ENCODE peak calls at places on chromosome 13, in four cellular contexts. One of them, this sample, is unnamed.

GRCh38 chr13:66778461-66778860 is 451.7 kb downstream of the PCDH9 start:
- DNase-seq in Calu3: no peak
- DNase-seq in left ventricle myocardium inferior: no peak
- DNase-seq in fibroblast of lung: peak
- DNase-seq in this sample: no peak

GRCh38 chr13:97212540-97213146 is 9.5 kb upstream of the MBNL2 start:
- DNase-seq in Calu3: no peak
- DNase-seq in left ventricle myocardium inferior: no peak
- DNase-seq in fibroblast of lung: peak
- DNase-seq in this sample: no peak

GRCh38 chr13:20401958-20402856 is 123.5 kb downstream of the CRYL1 start:
- DNase-seq in Calu3: no peak
- DNase-seq in left ventricle myocardium inferior: no peak
- DNase-seq in fibroblast of lung: peak
- DNase-seq in this sample: no peak

GRCh38 chr13:40662866-40663265 is 3.6 kb downstream of the FOXO1 start:
- DNase-seq in Calu3: no peak
- DNase-seq in left ventricle myocardium inferior: no peak
- DNase-seq in fibroblast of lung: no peak
- DNase-seq in this sample: peak

GRCh38 chr13:21326155-21327030 is 132.7 kb downstream of the ZDHHC20 start:
- DNase-seq in Calu3: peak
- DNase-seq in left ventricle myocardium inferior: no peak
- DNase-seq in fibroblast of lung: peak
- DNase-seq in this sample: no peak

GRCh38 chr13:50125306-50125555 is 110.0 kb downstream of the KCNRG start:
- DNase-seq in Calu3: no peak
- DNase-seq in left ventricle myocardium inferior: no peak
- DNase-seq in fibroblast of lung: no peak
- DNase-seq in this sample: no peak

GRCh38 chr13:44280461-44280860 is 93.2 kb upstream of the SERP2 start:
- DNase-seq in Calu3: no peak
- DNase-seq in left ventricle myocardium inferior: no peak
- DNase-seq in fibroblast of lung: peak
- DNase-seq in this sample: no peak

GRCh38 chr13:106034201-106034600 is 501.3 kb downstream of the EFNB2 start:
- DNase-seq in Calu3: no peak
- DNase-seq in left ventricle myocardium inferior: no peak
- DNase-seq in fibroblast of lung: no peak
- DNase-seq in this sample: no peak

GRCh38 chr13:25966086-25966485 is 85.7 kb downstream of the SHISA2 start:
- DNase-seq in Calu3: peak
- DNase-seq in left ventricle myocardium inferior: no peak
- DNase-seq in fibroblast of lung: no peak
- DNase-seq in this sample: no peak

GRCh38 chr13:43273362-43273761 is 250.0 kb downstream of the DNAJC15 start:
- DNase-seq in Calu3: no peak
- DNase-seq in left ventricle myocardium inferior: no peak
- DNase-seq in fibroblast of lung: no peak
- DNase-seq in this sample: no peak

GRCh38 chr13:85806553-85807175 is 7.4 kb upstream of the SLITRK6 start:
- DNase-seq in Calu3: no peak
- DNase-seq in left ventricle myocardium inferior: no peak
- DNase-seq in fibroblast of lung: peak
- DNase-seq in this sample: no peak

GRCh38 chr13:78977311-78977710 is 318.4 kb upstream of the OBI1 start:
- DNase-seq in Calu3: no peak
- DNase-seq in left ventricle myocardium inferior: no peak
- DNase-seq in fibroblast of lung: no peak
- DNase-seq in this sample: no peak

GRCh38 chr13:38602261-38602660 is 84.6 kb upstream of the FREM2 start:
- DNase-seq in Calu3: peak
- DNase-seq in left ventricle myocardium inferior: no peak
- DNase-seq in fibroblast of lung: no peak
- DNase-seq in this sample: no peak

GRCh38 chr13:66657165-66657895 is 572.8 kb downstream of the PCDH9 start:
- DNase-seq in Calu3: peak
- DNase-seq in left ventricle myocardium inferior: peak
- DNase-seq in fibroblast of lung: peak
- DNase-seq in this sample: no peak

GRCh38 chr13:100773923-100774641 is 99.5 kb upstream of the TMTC4 start:
- DNase-seq in Calu3: no peak
- DNase-seq in left ventricle myocardium inferior: no peak
- DNase-seq in fibroblast of lung: no peak
- DNase-seq in this sample: no peak

GRCh38 chr13:85412448-85412847 is 386.8 kb downstream of the SLITRK6 start:
- DNase-seq in Calu3: no peak
- DNase-seq in left ventricle myocardium inferior: no peak
- DNase-seq in fibroblast of lung: no peak
- DNase-seq in this sample: no peak

GRCh38 chr13:41284512-41285288 is 21.3 kb upstream of the MTRF1 start:
- DNase-seq in Calu3: peak
- DNase-seq in left ventricle myocardium inferior: no peak
- DNase-seq in fibroblast of lung: peak
- DNase-seq in this sample: no peak

GRCh38 chr13:67466569-67466968 is 236.4 kb upstream of the PCDH9 start:
- DNase-seq in Calu3: no peak
- DNase-seq in left ventricle myocardium inferior: no peak
- DNase-seq in fibroblast of lung: no peak
- DNase-seq in this sample: no peak

GRCh38 chr13:100514788-100515409 is 73.7 kb downstream of the GGACT start:
- DNase-seq in Calu3: peak
- DNase-seq in left ventricle myocardium inferior: peak
- DNase-seq in fibroblast of lung: peak
- DNase-seq in this sample: peak

GRCh38 chr13:46170687-46171086 is 11.3 kb downstream of the LCP1 start:
- DNase-seq in Calu3: no peak
- DNase-seq in left ventricle myocardium inferior: no peak
- DNase-seq in fibroblast of lung: peak
- DNase-seq in this sample: no peak

GRCh38 chr13:23986619-23987018 is 89.3 kb upstream of the C1QTNF9B start:
- DNase-seq in Calu3: no peak
- DNase-seq in left ventricle myocardium inferior: no peak
- DNase-seq in fibroblast of lung: peak
- DNase-seq in this sample: no peak

GRCh38 chr13:48708764-48709163 is 55.0 kb downstream of the CYSLTR2 start:
- DNase-seq in Calu3: no peak
- DNase-seq in left ventricle myocardium inferior: no peak
- DNase-seq in fibroblast of lung: no peak
- DNase-seq in this sample: no peak

GRCh38 chr13:76799696-76800095 is 86.5 kb downstream of the KCTD12 start:
- DNase-seq in Calu3: no peak
- DNase-seq in left ventricle myocardium inferior: no peak
- DNase-seq in fibroblast of lung: no peak
- DNase-seq in this sample: peak

GRCh38 chr13:65074248-65074647 is 2155.9 kb downstream of the PCDH9 start:
- DNase-seq in Calu3: no peak
- DNase-seq in left ventricle myocardium inferior: no peak
- DNase-seq in fibroblast of lung: no peak
- DNase-seq in this sample: no peak

GRCh38 chr13:59178344-59178743 is 985.4 kb downstream of the DIAPH3 start:
- DNase-seq in Calu3: no peak
- DNase-seq in left ventricle myocardium inferior: no peak
- DNase-seq in fibroblast of lung: peak
- DNase-seq in this sample: no peak

GRCh38 chr13:23889598-23890224 is 511 bp upstream of the MIPEP start:
- DNase-seq in Calu3: no peak
- DNase-seq in left ventricle myocardium inferior: no peak
- DNase-seq in fibroblast of lung: no peak
- DNase-seq in this sample: peak

DNA sequence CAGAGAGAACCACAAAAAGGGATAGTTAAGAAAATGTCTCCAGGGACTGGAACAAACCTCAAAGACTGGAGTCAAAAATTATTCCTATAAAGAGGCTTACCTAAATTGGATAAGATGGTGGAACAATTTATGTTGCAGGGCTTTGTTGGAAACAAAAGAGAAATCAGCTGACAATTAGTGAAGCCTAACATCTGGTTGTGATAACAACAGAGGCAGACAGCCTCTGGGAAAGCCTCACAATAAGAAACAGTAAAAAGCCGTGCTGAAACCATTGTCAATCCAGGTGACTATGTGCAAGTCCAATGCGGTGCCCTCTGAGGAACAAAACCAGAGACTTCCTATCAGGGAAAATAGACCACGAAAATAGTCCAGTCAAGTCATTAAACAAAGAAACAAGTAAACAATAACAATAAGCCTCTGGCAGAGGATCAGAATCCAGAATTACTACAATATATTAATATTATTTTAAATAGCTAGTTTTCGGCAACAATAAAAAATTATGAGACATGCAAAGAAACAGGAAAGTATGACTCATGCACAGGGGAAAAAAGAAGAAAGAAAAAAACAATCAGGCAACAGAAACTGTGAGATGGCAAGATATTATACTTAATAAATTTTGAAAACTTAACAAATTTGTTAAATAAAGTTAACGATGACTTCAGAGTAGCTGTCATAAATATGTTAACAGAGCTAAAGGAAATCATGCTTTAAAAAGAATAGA is 99.7 kb upstream of the RXFP2 start:
- DNase-seq in Calu3: no peak
- DNase-seq in left ventricle myocardium inferior: no peak
- DNase-seq in fibroblast of lung: peak
- DNase-seq in this sample: no peak
- TF ChIP-seq CTCF in Calu3: no peak
- TF ChIP-seq CTCF in left ventricle myocardium inferior: no peak
- TF ChIP-seq CTCF in fibroblast of lung: no peak
- TF ChIP-seq CTCF in this sample: no peak

DNA sequence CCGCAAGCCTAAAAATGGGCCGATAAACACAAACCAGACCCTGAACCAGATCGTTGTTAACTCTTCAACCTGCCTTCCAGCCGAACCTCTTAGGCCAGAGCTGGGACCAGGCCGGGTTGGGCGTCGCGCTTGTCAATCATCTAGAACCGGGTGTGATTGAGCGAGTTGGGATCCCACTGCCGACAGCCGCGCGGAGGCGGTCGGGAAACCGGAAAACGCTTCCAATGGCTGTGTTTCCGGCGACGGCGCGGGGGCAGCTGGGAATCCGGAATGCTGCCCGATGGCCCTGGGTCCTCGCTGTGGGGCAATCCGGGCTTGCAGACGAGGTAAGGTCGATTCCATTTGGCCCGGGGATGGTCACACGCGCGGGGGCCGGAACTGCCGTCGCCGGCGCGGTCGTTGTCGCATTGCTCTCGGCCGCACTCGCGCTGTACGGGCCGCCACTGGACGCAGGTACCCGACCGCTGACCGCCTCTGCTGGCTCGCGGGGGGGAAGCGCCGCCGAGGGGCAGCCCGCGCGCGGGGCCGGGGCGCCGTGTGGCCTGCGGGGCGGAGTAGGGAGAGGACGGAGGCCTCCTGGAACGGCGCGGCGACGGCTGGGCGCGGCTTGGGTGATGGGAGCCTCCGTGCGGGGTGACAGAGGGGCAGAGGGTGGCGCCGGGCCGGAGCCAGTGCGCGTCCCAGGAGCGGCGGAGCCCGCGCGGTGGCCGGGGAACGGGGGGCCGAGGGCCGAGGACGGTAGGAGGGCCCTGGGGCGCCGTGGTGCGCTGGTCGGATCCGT is at the start of gene NAXD:
- DNase-seq in Calu3: peak
- DNase-seq in left ventricle myocardium inferior: peak
- DNase-seq in fibroblast of lung: peak
- DNase-seq in this sample: peak
- TF ChIP-seq CTCF in Calu3: no peak
- TF ChIP-seq CTCF in left ventricle myocardium inferior: no peak
- TF ChIP-seq CTCF in fibroblast of lung: no peak
- TF ChIP-seq CTCF in this sample: no peak

DNA sequence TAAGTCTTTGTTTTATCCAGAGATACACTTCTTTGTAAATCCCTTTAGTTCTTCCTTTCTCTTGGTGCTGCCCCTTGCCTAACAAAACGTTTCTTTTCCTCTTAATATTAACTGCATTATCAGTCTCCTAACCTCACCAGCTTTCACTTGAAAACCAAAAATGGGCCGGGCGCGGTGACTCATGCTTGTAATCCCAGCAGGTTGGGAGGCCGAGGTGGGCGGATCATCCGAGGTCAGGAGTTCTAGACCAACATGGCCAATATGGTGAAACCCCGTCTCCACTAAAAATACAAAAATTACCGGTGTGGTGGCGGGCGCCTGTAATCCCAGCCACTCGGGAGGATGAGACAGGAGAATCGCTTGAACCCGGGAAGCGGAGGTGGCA is 329.8 kb upstream of the MIR17HG start:
- DNase-seq in Calu3: peak
- DNase-seq in left ventricle myocardium inferior: peak
- DNase-seq in fibroblast of lung: no peak
- DNase-seq in this sample: no peak
- TF ChIP-seq CTCF in Calu3: no peak
- TF ChIP-seq CTCF in left ventricle myocardium inferior: no peak
- TF ChIP-seq CTCF in fibroblast of lung: no peak
- TF ChIP-seq CTCF in this sample: no peak

DNA sequence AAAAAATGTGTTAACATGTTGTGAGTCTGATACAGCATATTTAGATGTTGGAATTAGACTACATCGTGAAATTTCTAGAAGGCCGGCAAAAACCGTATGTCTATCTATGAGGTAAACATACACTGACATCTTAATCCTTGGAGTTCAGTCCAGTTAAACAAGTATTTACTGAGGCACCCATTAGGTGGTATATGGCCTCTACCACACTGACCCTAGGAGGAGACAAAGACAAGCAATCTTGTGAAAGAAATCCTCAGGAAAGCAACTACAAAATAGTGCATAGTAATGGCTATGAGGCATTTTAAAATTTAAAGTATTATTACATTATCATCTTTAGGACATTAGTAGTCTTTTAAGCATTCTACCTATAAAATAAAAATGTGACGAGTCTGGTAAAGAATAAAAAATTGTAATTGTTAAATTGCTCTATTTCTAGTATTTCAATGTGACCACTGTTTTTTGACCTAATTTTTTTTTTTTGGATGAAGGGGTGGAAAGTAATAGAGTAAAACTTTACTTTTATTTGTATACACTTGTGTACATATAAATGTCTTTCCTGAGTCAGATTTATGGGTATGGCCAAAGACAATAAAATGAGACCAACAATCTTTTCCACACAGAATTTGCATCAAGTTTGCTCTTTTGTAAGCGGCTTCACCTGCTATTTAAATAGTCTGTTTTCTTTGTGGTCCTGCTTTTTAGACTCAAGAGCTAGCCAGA is 50.5 kb downstream of the KATNAL1 start:
- DNase-seq in Calu3: no peak
- DNase-seq in left ventricle myocardium inferior: no peak
- DNase-seq in fibroblast of lung: peak
- DNase-seq in this sample: no peak
- TF ChIP-seq CTCF in Calu3: no peak
- TF ChIP-seq CTCF in left ventricle myocardium inferior: no peak
- TF ChIP-seq CTCF in fibroblast of lung: no peak
- TF ChIP-seq CTCF in this sample: no peak

GRCh38 chr13:71087006-71087405 is 780.0 kb downstream of the DACH1 start:
- DNase-seq in Calu3: no peak
- DNase-seq in left ventricle myocardium inferior: no peak
- DNase-seq in fibroblast of lung: no peak
- DNase-seq in this sample: no peak
- TF ChIP-seq CTCF in Calu3: no peak
- TF ChIP-seq CTCF in left ventricle myocardium inferior: no peak
- TF ChIP-seq CTCF in fibroblast of lung: no peak
- TF ChIP-seq CTCF in this sample: no peak

GRCh38 chr13:112188298-112188610 is 121.3 kb downstream of the SOX1 start:
- DNase-seq in Calu3: no peak
- DNase-seq in left ventricle myocardium inferior: no peak
- DNase-seq in fibroblast of lung: no peak
- DNase-seq in this sample: no peak
- TF ChIP-seq CTCF in Calu3: no peak
- TF ChIP-seq CTCF in left ventricle myocardium inferior: no peak
- TF ChIP-seq CTCF in fibroblast of lung: no peak
- TF ChIP-seq CTCF in this sample: no peak

GRCh38 chr13:114025432-114026127 is 51.7 kb upstream of the C13orf46 start:
- DNase-seq in Calu3: no peak
- DNase-seq in left ventricle myocardium inferior: no peak
- DNase-seq in fibroblast of lung: peak
- DNase-seq in this sample: no peak
- TF ChIP-seq CTCF in Calu3: no peak
- TF ChIP-seq CTCF in left ventricle myocardium inferior: no peak
- TF ChIP-seq CTCF in fibroblast of lung: peak
- TF ChIP-seq CTCF in this sample: no peak